ENCODE peak calls at places on chromosomes 12 and 14, in four cellular contexts. One of them, this sample, is unnamed.

GRCh38 chr12:121131941-121132341 is 735 bp upstream of the P2RX7 start:
- DNase-seq in fibroblast of lung: no peak
- DNase-seq in colonic mucosa: no peak
- DNase-seq in thyroid gland: no peak
- DNase-seq in this sample: no peak

GRCh38 chr12:62304560-62304959 is 44.4 kb downstream of the USP15 start:
- DNase-seq in thyroid gland: no peak
- DNase-seq in colonic mucosa: no peak
- DNase-seq in fibroblast of lung: no peak
- DNase-seq in this sample: no peak

GRCh38 chr12:6772331-6772695 is at the start of gene LAG3:
- DNase-seq in fibroblast of lung: no peak
- DNase-seq in thyroid gland: no peak
- DNase-seq in colonic mucosa: peak
- DNase-seq in this sample: no peak

GRCh38 chr14:104343690-104344640 is 205.6 kb downstream of the KIF26A start:
- DNase-seq in colonic mucosa: no peak
- DNase-seq in thyroid gland: no peak
- DNase-seq in fibroblast of lung: no peak
- DNase-seq in this sample: no peak

GRCh38 chr12:32494676-32495075 is 95.3 kb downstream of the FGD4 start:
- DNase-seq in colonic mucosa: no peak
- DNase-seq in fibroblast of lung: no peak
- DNase-seq in thyroid gland: no peak
- DNase-seq in this sample: no peak

GRCh38 chr12:49367381-49368239 is at the start of gene SPATS2:
- DNase-seq in fibroblast of lung: no peak
- DNase-seq in colonic mucosa: peak
- DNase-seq in thyroid gland: peak
- DNase-seq in this sample: no peak

GRCh38 chr12:49345048-49345839 is 1.4 kb upstream of the DNAJC22 start:
- DNase-seq in thyroid gland: peak
- DNase-seq in colonic mucosa: no peak
- DNase-seq in fibroblast of lung: no peak
- DNase-seq in this sample: no peak

GRCh38 chr12:102095677-102096263 is 24.1 kb downstream of the NUP37 start:
- DNase-seq in thyroid gland: no peak
- DNase-seq in fibroblast of lung: peak
- DNase-seq in colonic mucosa: no peak
- DNase-seq in this sample: peak

GRCh38 chr12:50224026-50224692 is 57.0 kb upstream of the CERS5 start:
- DNase-seq in colonic mucosa: no peak
- DNase-seq in thyroid gland: peak
- DNase-seq in fibroblast of lung: no peak
- DNase-seq in this sample: peak

GRCh38 chr12:76206039-76206676 is 121.7 kb upstream of the NAP1L1 start:
- DNase-seq in thyroid gland: no peak
- DNase-seq in colonic mucosa: no peak
- DNase-seq in fibroblast of lung: no peak
- DNase-seq in this sample: no peak

GRCh38 chr12:107057071-107057834 is 36.1 kb downstream of the CRY1 start:
- DNase-seq in thyroid gland: no peak
- DNase-seq in colonic mucosa: no peak
- DNase-seq in fibroblast of lung: peak
- DNase-seq in this sample: peak

GRCh38 chr12:5830121-5830520 is 114.9 kb downstream of the ANO2 start:
- DNase-seq in colonic mucosa: no peak
- DNase-seq in thyroid gland: no peak
- DNase-seq in fibroblast of lung: no peak
- DNase-seq in this sample: no peak

GRCh38 chr12:107091381-107091780 is 2.0 kb downstream of the CRY1 start:
- DNase-seq in colonic mucosa: no peak
- DNase-seq in fibroblast of lung: peak
- DNase-seq in thyroid gland: no peak
- DNase-seq in this sample: peak

GRCh38 chr14:45085004-45085403 is 1.1 kb downstream of the PRPF39 start:
- DNase-seq in fibroblast of lung: peak
- DNase-seq in thyroid gland: no peak
- DNase-seq in colonic mucosa: no peak
- DNase-seq in this sample: no peak

GRCh38 chr12:115452751-115453281 is 768.8 kb upstream of the TBX3 start:
- DNase-seq in thyroid gland: no peak
- DNase-seq in colonic mucosa: no peak
- DNase-seq in fibroblast of lung: no peak
- DNase-seq in this sample: no peak

GRCh38 chr14:35378638-35379568 is 25.6 kb downstream of the NFKBIA start:
- DNase-seq in fibroblast of lung: peak
- DNase-seq in colonic mucosa: peak
- DNase-seq in thyroid gland: no peak
- DNase-seq in this sample: no peak

GRCh38 chr14:31092160-31092708 is 66.1 kb upstream of the STRN3 start:
- DNase-seq in thyroid gland: no peak
- DNase-seq in colonic mucosa: no peak
- DNase-seq in fibroblast of lung: no peak
- DNase-seq in this sample: no peak

GRCh38 chr12:86712425-86712843 is 456.2 kb upstream of the MGAT4C start:
- DNase-seq in fibroblast of lung: peak
- DNase-seq in colonic mucosa: no peak
- DNase-seq in thyroid gland: no peak
- DNase-seq in this sample: peak

GRCh38 chr14:30058401-30058800 is 130.8 kb upstream of the PRKD1 start:
- DNase-seq in thyroid gland: no peak
- DNase-seq in colonic mucosa: no peak
- DNase-seq in fibroblast of lung: no peak
- DNase-seq in this sample: no peak

GRCh38 chr14:76717508-76717907 is 43.8 kb upstream of the VASH1 start:
- DNase-seq in thyroid gland: peak
- DNase-seq in colonic mucosa: peak
- DNase-seq in fibroblast of lung: no peak
- DNase-seq in this sample: no peak

GRCh38 chr12:93537769-93538168 is 34.7 kb upstream of the SOCS2 start:
- DNase-seq in colonic mucosa: no peak
- DNase-seq in thyroid gland: no peak
- DNase-seq in fibroblast of lung: no peak
- DNase-seq in this sample: no peak

GRCh38 chr14:61296707-61297502 is 15.8 kb upstream of the TMEM30B start:
- DNase-seq in colonic mucosa: no peak
- DNase-seq in thyroid gland: no peak
- DNase-seq in fibroblast of lung: peak
- DNase-seq in this sample: peak

GRCh38 chr14:63867926-63868921 is 15.4 kb downstream of the SYNE2 start:
- DNase-seq in fibroblast of lung: peak
- DNase-seq in thyroid gland: no peak
- DNase-seq in colonic mucosa: no peak
- DNase-seq in this sample: no peak

GRCh38 chr12:105083551-105084105 is 630 bp downstream of the ALDH1L2 start:
- DNase-seq in colonic mucosa: peak
- DNase-seq in fibroblast of lung: peak
- DNase-seq in thyroid gland: peak
- DNase-seq in this sample: no peak

GRCh38 chr14:67942311-67942710 is 122.7 kb downstream of the RAD51B start:
- DNase-seq in colonic mucosa: no peak
- DNase-seq in thyroid gland: no peak
- DNase-seq in fibroblast of lung: peak
- DNase-seq in this sample: no peak

GRCh38 chr12:4701383-4701782 is 18.8 kb upstream of the GALNT8 start:
- DNase-seq in colonic mucosa: no peak
- DNase-seq in thyroid gland: no peak
- DNase-seq in fibroblast of lung: peak
- DNase-seq in this sample: no peak

GRCh38 chr12:12839886-12840285 is 26.7 kb downstream of the DDX47 start:
- DNase-seq in thyroid gland: no peak
- DNase-seq in fibroblast of lung: peak
- DNase-seq in colonic mucosa: peak
- DNase-seq in this sample: peak

GRCh38 chr12:12191008-12191407 is 75.8 kb downstream of the LRP6 start:
- DNase-seq in fibroblast of lung: no peak
- DNase-seq in colonic mucosa: no peak
- DNase-seq in thyroid gland: no peak
- DNase-seq in this sample: no peak

GRCh38 chr14:22981090-22982012 is 1.0 kb downstream of the AJUBA start:
- DNase-seq in fibroblast of lung: no peak
- DNase-seq in colonic mucosa: no peak
- DNase-seq in thyroid gland: peak
- DNase-seq in this sample: peak

GRCh38 chr12:9867531-9867930 is 1.6 kb downstream of the CLEC2B start:
- DNase-seq in fibroblast of lung: peak
- DNase-seq in colonic mucosa: no peak
- DNase-seq in thyroid gland: no peak
- DNase-seq in this sample: no peak

GRCh38 chr14:95132732-95133131 is 24.6 kb downstream of the DICER1 start:
- DNase-seq in thyroid gland: no peak
- DNase-seq in fibroblast of lung: peak
- DNase-seq in colonic mucosa: no peak
- DNase-seq in this sample: no peak

GRCh38 chr14:58639842-58640484 is 2.2 kb downstream of the DACT1 start:
- DNase-seq in thyroid gland: peak
- DNase-seq in fibroblast of lung: peak
- DNase-seq in colonic mucosa: peak
- DNase-seq in this sample: peak

GRCh38 chr14:97977711-97978261 is 1180.6 kb downstream of the VRK1 start:
- DNase-seq in thyroid gland: peak
- DNase-seq in colonic mucosa: peak
- DNase-seq in fibroblast of lung: peak
- DNase-seq in this sample: peak

GRCh38 chr12:18861287-18861858 is 123.5 kb downstream of the CAPZA3 start:
- DNase-seq in fibroblast of lung: peak
- DNase-seq in colonic mucosa: no peak
- DNase-seq in thyroid gland: no peak
- DNase-seq in this sample: peak
- TF ChIP-seq CTCF in fibroblast of lung: peak
- TF ChIP-seq CTCF in colonic mucosa: peak
- TF ChIP-seq CTCF in thyroid gland: peak
- TF ChIP-seq CTCF in this sample: peak

GRCh38 chr14:105488781-105489606 is 2.1 kb upstream of the TEDC1 start:
- DNase-seq in fibroblast of lung: no peak
- DNase-seq in thyroid gland: no peak
- DNase-seq in colonic mucosa: peak
- DNase-seq in this sample: no peak

GRCh38 chr14:105489607-105490317 is 1.3 kb upstream of the TEDC1 start:
- DNase-seq in fibroblast of lung: peak
- DNase-seq in thyroid gland: peak
- DNase-seq in colonic mucosa: peak
- DNase-seq in this sample: peak

GRCh38 chr14:105487449-105487985 is 831 bp downstream of the CRIP1 start:
- DNase-seq in thyroid gland: peak
- DNase-seq in colonic mucosa: peak
- DNase-seq in fibroblast of lung: no peak
- DNase-seq in this sample: no peak

GRCh38 chr14:105486974-105487448 is 325 bp downstream of the CRIP1 start:
- DNase-seq in colonic mucosa: peak
- DNase-seq in fibroblast of lung: no peak
- DNase-seq in thyroid gland: peak
- DNase-seq in this sample: no peak

DNA sequence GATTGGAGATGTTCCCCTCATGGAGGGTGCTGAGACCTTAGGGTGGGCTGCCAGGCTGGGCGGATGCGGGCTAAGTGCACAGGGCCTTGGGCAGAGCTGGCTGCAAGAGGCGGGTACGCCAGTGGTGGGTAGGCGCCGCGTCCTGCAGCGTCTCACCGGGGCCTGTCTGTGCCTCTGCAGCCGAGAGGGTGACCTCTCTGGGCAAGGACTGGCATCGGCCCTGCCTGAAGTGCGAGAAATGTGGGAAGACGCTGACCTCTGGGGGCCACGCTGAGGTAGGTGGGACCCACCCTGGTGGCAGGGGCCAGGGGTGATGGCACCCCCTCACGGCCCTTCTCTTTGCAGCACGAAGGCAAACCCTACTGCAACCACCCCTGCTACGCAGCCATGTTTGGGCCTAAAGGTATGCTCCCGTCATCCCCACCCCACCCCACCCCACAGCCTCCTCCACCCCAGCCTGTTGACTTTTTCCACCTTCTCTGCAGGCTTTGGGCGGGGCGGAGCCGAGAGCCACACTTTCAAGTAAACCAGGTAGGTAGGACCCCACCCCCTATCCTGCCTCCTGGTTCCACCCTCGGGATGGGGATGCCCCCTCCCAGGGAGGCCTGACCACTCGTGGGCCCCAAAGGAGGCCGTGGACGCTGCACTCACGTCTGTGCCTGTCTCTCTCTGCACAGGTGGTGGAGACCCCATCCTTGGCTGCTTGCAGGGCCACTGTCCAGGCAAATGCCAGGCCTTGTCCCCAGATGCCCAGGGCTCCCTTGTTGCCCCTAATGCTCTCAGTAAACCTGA is 1.5 kb downstream of the CRIP1 start:
- DNase-seq in thyroid gland: no peak
- DNase-seq in colonic mucosa: peak
- DNase-seq in fibroblast of lung: no peak
- DNase-seq in this sample: no peak
- H3K27ac ChIP-seq in thyroid gland: peak
- H3K27ac ChIP-seq in colonic mucosa: peak
- H3K27ac ChIP-seq in fibroblast of lung: no peak
- H3K27ac ChIP-seq in this sample: peak

GRCh38 chr12:69130064-69130463 is 109.3 kb upstream of the CPSF6 start:
- DNase-seq in thyroid gland: no peak
- DNase-seq in fibroblast of lung: peak
- DNase-seq in colonic mucosa: no peak
- DNase-seq in this sample: no peak
- TF ChIP-seq CTCF in thyroid gland: no peak
- TF ChIP-seq CTCF in fibroblast of lung: peak
- TF ChIP-seq CTCF in colonic mucosa: no peak
- TF ChIP-seq CTCF in this sample: no peak

GRCh38 chr12:1218369-1218768 is 227.3 kb downstream of the ERC1 start:
- DNase-seq in colonic mucosa: no peak
- DNase-seq in fibroblast of lung: no peak
- DNase-seq in thyroid gland: no peak
- DNase-seq in this sample: no peak
- H3K27ac ChIP-seq in colonic mucosa: peak
- H3K27ac ChIP-seq in fibroblast of lung: no peak
- H3K27ac ChIP-seq in thyroid gland: peak
- H3K27ac ChIP-seq in this sample: no peak